ENCODE peak calls at places on chromosome X, in nine cellular contexts. F is A549, S is PC-3, E is hepatocyte, M is AG04450, Z is choroid plexus epithelial cell, I is progenitor cell of endocrine pancreas, W is fibroblast of mammary gland, P is transverse colon. G is an unnamed sample.

GRCh38 chrX:110938977-110939732 is 143.5 kb upstream of the CHRDL1 start:
- DNase-seq in W (no peak), E (no peak), F (no peak), Z (no peak), S (no peak), P (no peak), I (no peak), M (no peak), G (no peak)

GRCh38 chrX:68841251-68842049 is 12.6 kb downstream of the EFNB1 start:
- DNase-seq in M (no peak), S (no peak), E (no peak), Z (no peak), W (no peak), I (no peak), P (peak; percentile 88), F (no peak), G (no peak)

GRCh38 chrX:69503228-69503834 is 795 bp upstream of the NALF2 start:
- DNase-seq in E (no peak), I (no peak), S (no peak), M (no peak), F (peak; percentile 75), Z (no peak), P (no peak), W (peak; percentile 6), G (no peak)

GRCh38 chrX:50615570-50616158 is 145.0 kb upstream of the DGKK start:
- DNase-seq in F (no peak), S (no peak), W (no peak), E (no peak), P (no peak), Z (no peak), I (no peak), M (no peak), G (no peak)

GRCh38 chrX:43693602-43694406 is 37.7 kb downstream of the MAOA start:
- DNase-seq in W (peak; percentile 6), F (peak; percentile 58), M (no peak), P (no peak), I (peak; percentile 14), S (peak; percentile 82), Z (peak; percentile 47), E (peak; percentile 27), G (no peak)

GRCh38 chrX:132692526-132692925 is 203.7 kb upstream of the MBNL3 start:
- DNase-seq in W (no peak), Z (no peak), M (no peak), E (no peak), F (no peak), P (no peak), S (peak; percentile 10), I (no peak), G (no peak)

GRCh38 chrX:107102980-107103379 is 15.6 kb downstream of the RBM41 start:
- DNase-seq in Z (peak; percentile 33), P (no peak), M (no peak), E (no peak), S (peak; percentile 10), I (no peak), F (peak; percentile 13), W (peak; percentile 25), G (no peak)

GRCh38 chrX:105313596-105313995 is 93.1 kb upstream of the TEX13A start:
- DNase-seq in F (no peak), Z (no peak), S (peak; percentile 81), P (no peak), W (no peak), M (no peak), I (no peak), E (no peak), G (no peak)

GRCh38 chrX:154488336-154489075 is 1.9 kb downstream of the SLC10A3 start:
- DNase-seq in Z (no peak), W (no peak), I (no peak), P (no peak), F (no peak), M (no peak), S (no peak), E (no peak), G (no peak)

GRCh38 chrX:149962859-149963757 is 24.8 kb upstream of the EOLA2 start:
- DNase-seq in S (peak; percentile 77), P (peak; percentile 28), E (peak; percentile 61), F (peak; percentile 69), I (no peak), Z (peak; percentile 77), M (peak; percentile 33), W (peak; percentile 66), G (no peak)

GRCh38 chrX:41824551-41824950 is 98.8 kb downstream of the CASK start:
- DNase-seq in F (peak; percentile 27), E (peak; percentile 12), W (peak; percentile 76), M (no peak), S (peak; percentile 20), P (no peak), I (no peak), Z (peak; percentile 47), G (no peak)

DNA sequence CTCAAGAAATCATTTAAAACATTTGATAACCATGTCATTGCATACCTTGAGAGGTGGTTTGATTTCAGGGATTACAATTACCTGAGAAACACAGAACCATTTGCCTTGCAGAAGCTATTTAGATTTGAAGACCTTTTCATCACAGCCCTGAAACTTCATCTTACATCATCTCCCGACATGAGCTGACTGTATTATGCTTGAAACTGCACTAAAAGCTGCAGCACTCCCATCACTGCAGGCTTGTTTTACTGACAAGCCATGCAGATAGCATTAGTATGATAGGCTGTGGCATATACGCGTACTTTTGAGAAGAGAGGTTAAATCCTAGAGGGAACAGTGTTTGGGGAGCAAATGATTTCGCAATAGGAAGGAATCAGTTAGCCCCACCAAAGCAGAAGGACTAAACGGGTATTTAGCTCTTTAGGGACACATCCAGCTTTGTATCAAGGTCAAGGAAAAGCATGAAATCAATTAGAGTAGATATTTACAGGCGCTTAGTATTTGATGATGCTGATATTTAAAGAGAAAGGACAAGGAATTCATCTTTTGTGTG is 133.2 kb upstream of the DIAPH2 start:
- DNase-seq in Z (no peak), I (no peak), P (no peak), W (no peak), F (no peak), M (no peak), S (no peak), E (no peak), G (no peak)
- TF ChIP-seq CTCF in Z (no peak), I (no peak), P (no peak), W (no peak), F (no peak), M (no peak), S (no peak), E (no peak), G (no peak)

GRCh38 chrX:56462389-56462788 is 101.0 kb upstream of the UBQLN2 start:
- DNase-seq in S (no peak), F (no peak), W (peak; percentile 0), M (no peak), I (no peak), P (no peak), E (no peak), Z (peak; percentile 2), G (no peak)
- TF ChIP-seq CTCF in S (no peak), F (no peak), W (no peak), M (no peak), I (no peak), P (no peak), E (no peak), Z (no peak), G (no peak)

GRCh38 chrX:147476008-147476407 is 435.7 kb upstream of the FMR1 start:
- DNase-seq in E (peak; percentile 38), I (no peak), M (no peak), P (peak; percentile 7), Z (peak; percentile 1), F (peak; percentile 10), S (peak; percentile 35), W (peak; percentile 1), G (no peak)
- TF ChIP-seq CTCF in E (peak; percentile 35), I (peak; percentile 45), M (no peak), P (peak; percentile 11), Z (no peak), F (peak; percentile 6), S (peak; percentile 48), W (no peak), G (no peak)

DNA sequence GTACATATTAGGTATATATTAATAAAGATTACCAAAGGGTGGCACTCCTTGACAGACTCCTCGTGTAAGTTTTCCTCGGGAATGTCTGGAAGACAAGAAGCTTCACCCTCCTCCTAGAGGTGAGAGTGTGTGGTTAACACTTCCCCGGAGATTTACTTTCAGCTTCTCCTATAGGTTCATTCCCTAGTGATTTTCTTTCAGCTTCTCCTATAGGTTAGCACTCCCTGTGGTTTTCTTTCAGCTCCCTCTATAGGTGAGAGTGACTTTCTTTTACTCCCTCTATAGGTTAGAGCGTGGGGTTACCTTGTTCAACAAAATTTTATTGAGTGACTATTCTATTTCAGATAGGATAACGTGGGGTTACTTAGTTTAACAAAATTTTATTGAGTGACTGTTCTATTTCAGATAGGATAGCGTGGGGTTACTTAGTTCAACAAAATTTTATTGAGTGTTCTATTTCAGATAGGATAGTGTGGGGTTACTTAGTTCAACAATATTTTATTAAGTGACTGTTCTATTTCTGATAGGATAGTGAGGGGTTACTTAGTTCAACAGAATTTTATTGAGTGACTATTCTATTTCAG is 106.0 kb upstream of the PLAC1 start:
- DNase-seq in W (peak; percentile 46), M (no peak), F (peak; percentile 82), Z (peak; percentile 60), I (no peak), S (peak; percentile 90), E (no peak), P (no peak), G (no peak)
- TF ChIP-seq CTCF in W (peak; percentile 36), M (peak; percentile 42), F (peak; percentile 32), Z (peak; percentile 43), I (no peak), S (peak; percentile 73), E (peak; percentile 20), P (peak; percentile 25), G (peak; percentile 28)